ENCODE peak calls at places on chromosomes 16 and 17, in four cellular contexts. B, J, W and P are unnamed samples.

GRCh38 chr17:4270746-4271145 is 7.0 kb upstream of the ANKFY1 start:
- DNase-seq in W (no peak), J (no peak), B (no peak), P (no peak)

GRCh38 chr17:29358421-29358820 is 31.7 kb upstream of the TAOK1 start:
- DNase-seq in W (no peak), J (no peak), B (no peak), P (no peak)

GRCh38 chr17:18008496-18009268 is 30.3 kb downstream of the ATPAF2 start:
- DNase-seq in J (peak), W (no peak), B (no peak), P (no peak)

GRCh38 chr16:73847090-73847489 is 449.5 kb upstream of the PSMD7 start:
- DNase-seq in W (no peak), J (no peak), B (no peak), P (peak)

GRCh38 chr17:49191407-49191916 is 18.9 kb downstream of the GNGT2 start:
- DNase-seq in J (no peak), W (no peak), B (no peak), P (no peak)

GRCh38 chr16:55671974-55672280 is 16.1 kb downstream of the SLC6A2 start:
- DNase-seq in B (no peak), W (no peak), J (no peak), P (no peak)

GRCh38 chr17:41871789-41872188 is 6.6 kb upstream of the KLHL11 start:
- DNase-seq in W (no peak), J (no peak), B (no peak), P (no peak)

GRCh38 chr16:54454616-54455015 is 168.0 kb upstream of the IRX3 start:
- DNase-seq in B (no peak), J (no peak), W (no peak), P (no peak)

GRCh38 chr17:51087072-51087757 is 33.5 kb downstream of the SPAG9 start:
- DNase-seq in J (no peak), B (no peak), W (no peak), P (no peak)

GRCh38 chr16:49278944-49279725 is 2.5 kb downstream of the CBLN1 start:
- DNase-seq in B (no peak), W (no peak), J (no peak), P (peak)

GRCh38 chr17:14442798-14443553 is 142.1 kb downstream of the HS3ST3B1 start:
- DNase-seq in B (no peak), W (no peak), J (no peak), P (no peak)

GRCh38 chr16:86073103-86073625 is 174.2 kb downstream of the IRF8 start:
- DNase-seq in W (no peak), B (no peak), J (no peak), P (no peak)

GRCh38 chr17:59139939-59140338 is 15.0 kb downstream of the SKA2 start:
- DNase-seq in J (no peak), W (no peak), B (no peak), P (no peak)

GRCh38 chr17:80260791-80261158 is at the start of gene RNF213:
- DNase-seq in B (no peak), J (peak), W (peak), P (peak)

GRCh38 chr16:62167551-62167950 is 131.3 kb upstream of the CDH8 start:
- DNase-seq in J (no peak), B (no peak), W (no peak), P (no peak)

GRCh38 chr17:9684955-9685621 is 39.8 kb downstream of the USP43 start:
- DNase-seq in B (peak), J (no peak), W (no peak), P (no peak)

GRCh38 chr16:59591480-59591879 is 857.4 kb upstream of the GOT2 start:
- DNase-seq in W (no peak), B (no peak), J (no peak), P (no peak)

GRCh38 chr17:74282587-74283370 is 8.7 kb downstream of the DNAI2 start:
- DNase-seq in J (no peak), B (peak), W (peak), P (no peak)

GRCh38 chr17:77840576-77841160 is 117.8 kb upstream of the TNRC6C start:
- DNase-seq in B (no peak), W (peak), J (no peak), P (no peak)

GRCh38 chr16:8370374-8371015 is 219.8 kb downstream of the TMEM114 start:
- DNase-seq in B (peak), J (no peak), W (peak), P (no peak)

GRCh38 chr17:51618485-51618884 is 358.1 kb downstream of the UTP18 start:
- DNase-seq in J (no peak), W (no peak), B (no peak), P (no peak)

GRCh38 chr16:22346463-22346862 is 28.0 kb downstream of the CDR2 start:
- DNase-seq in W (no peak), J (no peak), B (no peak), P (no peak)

GRCh38 chr16:55912022-55912421 is 36.8 kb upstream of the CES5A start:
- DNase-seq in J (peak), B (no peak), W (no peak), P (no peak)

DNA sequence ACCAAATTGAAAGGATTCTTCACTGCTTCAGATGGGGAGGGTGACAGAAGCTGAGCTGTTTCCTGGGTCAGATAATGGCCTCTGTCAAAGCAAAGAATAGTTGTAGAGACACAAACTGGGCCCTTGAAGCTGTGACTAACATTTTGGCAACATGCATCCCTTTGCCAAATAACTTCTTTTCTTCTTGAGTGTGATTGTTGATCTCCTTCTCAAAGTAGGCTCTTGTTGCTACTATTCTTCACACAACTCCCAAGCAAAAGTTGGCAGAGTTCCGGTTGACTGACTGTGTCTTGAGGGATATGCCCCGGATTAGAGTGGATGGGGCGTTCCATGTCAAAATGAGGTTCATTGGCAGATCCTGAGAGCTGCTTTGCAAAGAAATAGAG is 5.6 kb downstream of the WIPF2 start:
- DNase-seq in J (no peak), W (peak), B (no peak), P (no peak)
- TF ChIP-seq FOXJ3 in J (no peak), W (no peak), B (no peak), P (no peak)

DNA sequence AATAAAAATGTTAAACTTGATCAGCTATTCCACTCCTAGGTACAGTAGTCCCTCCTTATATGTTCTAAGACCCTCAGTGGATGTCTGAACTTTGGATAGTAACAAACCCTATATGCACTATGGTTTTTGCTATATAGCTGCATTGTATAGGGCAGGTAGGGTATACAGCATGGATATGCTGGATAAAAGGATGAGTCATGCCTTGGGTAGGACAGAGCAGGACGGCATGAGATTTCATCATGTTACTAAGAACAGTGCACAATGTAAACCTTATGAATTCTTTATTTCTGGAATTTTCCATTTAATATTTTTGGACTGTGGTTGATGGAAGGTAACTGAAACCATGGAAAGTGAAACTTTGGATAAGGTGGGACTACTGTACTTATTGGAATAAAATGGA is 235.1 kb downstream of the CEP112 start:
- DNase-seq in B (peak), J (no peak), W (no peak), P (no peak)
- TF ChIP-seq FOXJ3 in B (no peak), J (no peak), W (no peak), P (no peak)

GRCh38 chr17:81323411-81323868 is 28.3 kb upstream of the SLC38A10 start:
- DNase-seq in J (peak), W (no peak), B (no peak), P (no peak)

GRCh38 chr17:81324177-81324905 is 29.2 kb upstream of the SLC38A10 start:
- DNase-seq in J (peak), W (no peak), B (no peak), P (no peak)

GRCh38 chr17:81325057-81325973 is 30.2 kb upstream of the SLC38A10 start:
- DNase-seq in W (no peak), J (no peak), B (no peak), P (no peak)

GRCh38 chr17:81323083-81323369 is 27.9 kb upstream of the SLC38A10 start:
- DNase-seq in W (no peak), B (no peak), J (no peak), P (no peak)

GRCh38 chr17:81322271-81323082 is 27.4 kb upstream of the SLC38A10 start:
- DNase-seq in B (peak), W (peak), J (peak), P (peak)
- TF ChIP-seq FOXJ3 in B (no peak), W (no peak), J (no peak), P (no peak)

DNA sequence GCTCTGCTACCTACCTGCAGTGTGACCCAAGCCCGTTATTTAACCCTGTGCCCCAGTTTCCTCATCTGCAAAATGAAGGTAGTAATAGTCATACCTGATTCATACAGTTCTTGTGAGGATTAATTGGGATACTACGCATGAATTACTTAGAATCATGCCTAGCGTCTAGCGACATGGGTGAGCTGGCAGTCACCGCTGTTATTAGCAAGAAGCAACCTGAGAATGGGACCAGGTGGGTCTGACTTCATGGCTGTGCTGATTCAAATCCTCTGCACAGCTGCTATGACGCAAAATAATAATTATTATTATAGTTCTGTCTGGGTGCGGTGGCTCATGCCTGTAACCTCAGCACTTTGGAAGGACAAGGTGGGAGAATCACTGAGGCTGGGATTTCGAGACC is 7.9 kb downstream of the SOCS1 start:
- DNase-seq in W (no peak), J (no peak), B (no peak), P (no peak)
- TF ChIP-seq FOXJ3 in W (no peak), J (no peak), B (no peak), P (no peak)

DNA sequence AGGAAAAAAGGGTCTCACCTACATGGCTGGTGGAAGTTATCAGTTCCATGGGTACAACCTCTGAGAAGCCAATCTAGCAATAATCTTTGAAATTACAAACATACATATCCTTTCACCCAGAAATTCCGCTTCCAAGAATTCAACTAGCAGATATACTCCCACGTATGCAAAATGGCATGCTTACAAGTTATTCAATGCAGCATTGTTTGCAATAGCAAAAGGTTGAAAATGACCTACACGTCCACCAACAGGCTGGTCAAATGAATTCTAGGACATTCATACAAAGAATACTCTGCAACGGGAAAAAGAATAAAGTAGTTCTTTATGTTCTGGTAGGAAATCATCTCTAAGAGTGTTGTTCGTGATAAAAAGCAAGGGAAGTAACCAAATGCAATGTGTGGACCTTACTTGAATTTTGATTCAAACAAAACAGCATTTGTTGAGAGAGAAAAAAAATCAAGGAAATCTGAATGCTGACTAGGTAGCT is 63.7 kb upstream of the NLK start:
- DNase-seq in W (peak), J (no peak), B (no peak), P (no peak)
- TF ChIP-seq FOXJ3 in W (no peak), J (no peak), B (no peak), P (no peak)

GRCh38 chr16:72262711-72263110 is 90.8 kb upstream of the PMFBP1 start:
- DNase-seq in W (no peak), J (no peak), B (no peak), P (no peak)
- TF ChIP-seq FOXJ3 in W (no peak), J (no peak), B (no peak), P (no peak)

GRCh38 chr16:81654346-81654745 is 124.7 kb upstream of the PLCG2 start:
- DNase-seq in B (no peak), W (no peak), J (no peak), P (no peak)
- TF ChIP-seq FOXJ3 in B (no peak), W (no peak), J (no peak), P (no peak)